ENCODE peak calls at places on chromosome 13, in five cellular contexts. W, T, L, K and S are unnamed samples.

GRCh38 chr13:49560270-49561063 is 24.9 kb downstream of the RCBTB1 start:
- DNase-seq in W (no peak), L (peak), T (peak), K (no peak), S (peak)

GRCh38 chr13:95564948-95565347 is 12.4 kb downstream of the CLDN10 start:
- DNase-seq in K (no peak), L (no peak), T (peak), W (peak), S (no peak)

GRCh38 chr13:31116224-31116623 is 45.5 kb downstream of the HSPH1 start:
- DNase-seq in L (no peak), W (no peak), T (no peak), K (no peak), S (no peak)

GRCh38 chr13:51148952-51149573 is 38.0 kb upstream of the C13orf42 start:
- DNase-seq in L (peak), T (peak), K (no peak), W (peak), S (no peak)

GRCh38 chr13:41668130-41668757 is 210.9 kb downstream of the RGCC start:
- DNase-seq in T (peak), W (peak), K (no peak), L (peak), S (peak)

GRCh38 chr13:51349016-51349415 is 9.5 kb downstream of the SERPINE3 start:
- DNase-seq in L (no peak), W (no peak), T (peak), K (no peak), S (peak)

GRCh38 chr13:110301606-110302131 is 5.3 kb downstream of the COL4A1 start:
- DNase-seq in T (peak), L (no peak), K (no peak), W (peak), S (peak)

GRCh38 chr13:29676535-29676934 is 81.0 kb upstream of the SLC7A1 start:
- DNase-seq in L (peak), W (peak), T (peak), K (no peak), S (peak)

GRCh38 chr13:43331676-43332075 is 308.3 kb downstream of the DNAJC15 start:
- DNase-seq in W (no peak), K (no peak), T (peak), L (no peak), S (no peak)